ENCODE peak calls at places on chromosomes 2 and 18, in five cellular contexts. G is A549, M is GM23338, Q is K562, A is GM12878. I is an unnamed sample.

GRCh38 chr2:119644186-119644585 is 34.8 kb upstream of the TMEM177 start:
- DNase-seq in Q (no peak), G (no peak), A (no peak), M (no peak), I (no peak)

GRCh38 chr2:164735309-164735919 is 106.2 kb downstream of the COBLL1 start:
- DNase-seq in Q (no peak), M (no peak), G (no peak), A (no peak), I (no peak)

GRCh38 chr2:237122214-237122666 is 36.6 kb downstream of the COPS8 start:
- DNase-seq in Q (peak; percentile 42), A (no peak), G (peak; percentile 35), M (peak; percentile 82), I (peak; percentile 54)

GRCh38 chr18:37535968-37536367 is 29.6 kb downstream of the CELF4 start:
- DNase-seq in G (no peak), Q (no peak), A (no peak), M (no peak), I (no peak)

GRCh38 chr2:174776686-174777085 is 12.4 kb upstream of the CHRNA1 start:
- DNase-seq in A (no peak), G (no peak), Q (no peak), M (no peak), I (no peak)

GRCh38 chr2:97651114-97651513 is 5.3 kb downstream of the COX5B start:
- DNase-seq in A (no peak), M (no peak), Q (no peak), G (no peak), I (no peak)

GRCh38 chr2:31258351-31258750 is 24.4 kb downstream of the EHD3 start:
- DNase-seq in G (no peak), Q (no peak), A (peak; percentile 25), M (no peak), I (no peak)

GRCh38 chr2:147844691-147845607 is at the start of gene ACVR2A:
- DNase-seq in A (peak; percentile 57), G (peak; percentile 42), M (peak; percentile 56), Q (peak; percentile 23), I (peak; percentile 31)

GRCh38 chr2:127140543-127140942 is 33.6 kb upstream of the BIN1 start:
- DNase-seq in M (no peak), G (no peak), Q (no peak), A (no peak), I (no peak)

DNA sequence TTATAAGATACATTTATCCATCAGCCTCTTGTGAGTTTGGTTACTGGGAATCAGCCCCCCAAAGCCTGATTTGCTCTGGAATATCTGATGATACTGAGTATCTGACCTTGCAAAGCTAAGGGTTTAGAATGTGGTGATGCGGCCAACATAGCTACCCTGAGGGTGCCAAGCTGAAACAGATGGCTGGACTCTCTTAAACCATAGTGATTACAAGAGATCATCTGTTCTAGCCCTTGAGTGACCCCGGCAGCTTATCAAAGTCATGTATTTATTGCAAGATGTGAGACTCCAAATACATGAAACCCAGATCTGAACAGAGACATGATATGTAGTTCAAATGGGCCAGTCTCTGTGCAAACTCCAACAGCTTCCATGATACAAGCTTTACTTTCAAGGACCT is 78.2 kb upstream of the CABLES1 start:
- DNase-seq in A (no peak), G (no peak), Q (no peak), M (no peak), I (no peak)
- TF ChIP-seq JUNB in A (no peak), G (no peak), Q (no peak), M (no peak), I (no peak)

GRCh38 chr2:37854676-37855282 is 70.3 kb upstream of the RMDN2 start:
- DNase-seq in M (no peak), A (no peak), Q (no peak), G (no peak), I (no peak)

GRCh38 chr2:37855283-37856041 is 69.6 kb upstream of the RMDN2 start:
- DNase-seq in M (no peak), G (no peak), A (no peak), Q (no peak), I (no peak)

GRCh38 chr2:37857485-37858196 is 67.4 kb upstream of the RMDN2 start:
- DNase-seq in M (peak; percentile 10), G (no peak), A (no peak), Q (no peak), I (no peak)

GRCh38 chr2:37858197-37858711 is 66.8 kb upstream of the RMDN2 start:
- DNase-seq in Q (no peak), G (no peak), M (no peak), A (no peak), I (no peak)

GRCh38 chr2:37856101-37856751 is 68.9 kb upstream of the RMDN2 start:
- DNase-seq in A (no peak), Q (no peak), M (no peak), G (no peak), I (no peak)
- TF ChIP-seq JUNB in A (no peak), Q (no peak), M (no peak), G (no peak), I (no peak)

DNA sequence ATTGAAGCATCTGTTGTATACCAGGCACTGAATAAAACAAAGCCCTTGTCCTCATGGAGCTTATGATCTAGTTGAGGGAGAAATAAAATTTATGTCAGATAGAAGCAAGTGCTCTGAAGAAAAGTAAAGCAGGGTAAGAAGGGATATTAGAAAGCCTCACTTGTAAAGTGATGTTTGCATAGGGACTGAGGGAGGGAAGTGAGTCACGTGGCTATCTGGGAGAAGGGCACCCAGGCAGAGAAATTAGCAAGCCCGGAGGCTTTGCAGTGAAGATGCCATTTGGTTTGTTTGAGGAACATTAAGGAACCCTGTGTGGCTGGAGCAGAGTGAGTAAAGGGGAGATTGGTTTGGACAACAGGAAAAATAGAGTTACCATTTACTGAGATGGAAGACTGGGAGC is 52.1 kb downstream of the RBBP8 start:
- DNase-seq in G (no peak), A (no peak), Q (no peak), M (no peak), I (no peak)
- TF ChIP-seq JUNB in G (no peak), A (no peak), Q (no peak), M (no peak), I (no peak)

GRCh38 chr2:5546176-5546575 is 146.0 kb upstream of the SOX11 start:
- DNase-seq in A (no peak), Q (no peak), G (no peak), M (no peak), I (no peak)
- TF ChIP-seq JUNB in A (no peak), Q (no peak), G (no peak), M (no peak), I (no peak)

GRCh38 chr2:180601016-180601415 is 379.4 kb upstream of the UBE2E3 start:
- DNase-seq in A (no peak), Q (no peak), M (no peak), G (no peak), I (no peak)

GRCh38 chr2:180591947-180592346 is 388.5 kb upstream of the UBE2E3 start:
- DNase-seq in Q (no peak), M (no peak), A (no peak), G (no peak), I (no peak)

GRCh38 chr2:180599804-180600203 is 380.6 kb upstream of the UBE2E3 start:
- DNase-seq in A (no peak), G (no peak), Q (no peak), M (no peak), I (no peak)

GRCh38 chr2:180596453-180596852 is 384.0 kb upstream of the UBE2E3 start:
- DNase-seq in G (no peak), Q (no peak), M (no peak), A (no peak), I (no peak)
- TF ChIP-seq JUNB in G (no peak), Q (no peak), M (no peak), A (no peak), I (no peak)

DNA sequence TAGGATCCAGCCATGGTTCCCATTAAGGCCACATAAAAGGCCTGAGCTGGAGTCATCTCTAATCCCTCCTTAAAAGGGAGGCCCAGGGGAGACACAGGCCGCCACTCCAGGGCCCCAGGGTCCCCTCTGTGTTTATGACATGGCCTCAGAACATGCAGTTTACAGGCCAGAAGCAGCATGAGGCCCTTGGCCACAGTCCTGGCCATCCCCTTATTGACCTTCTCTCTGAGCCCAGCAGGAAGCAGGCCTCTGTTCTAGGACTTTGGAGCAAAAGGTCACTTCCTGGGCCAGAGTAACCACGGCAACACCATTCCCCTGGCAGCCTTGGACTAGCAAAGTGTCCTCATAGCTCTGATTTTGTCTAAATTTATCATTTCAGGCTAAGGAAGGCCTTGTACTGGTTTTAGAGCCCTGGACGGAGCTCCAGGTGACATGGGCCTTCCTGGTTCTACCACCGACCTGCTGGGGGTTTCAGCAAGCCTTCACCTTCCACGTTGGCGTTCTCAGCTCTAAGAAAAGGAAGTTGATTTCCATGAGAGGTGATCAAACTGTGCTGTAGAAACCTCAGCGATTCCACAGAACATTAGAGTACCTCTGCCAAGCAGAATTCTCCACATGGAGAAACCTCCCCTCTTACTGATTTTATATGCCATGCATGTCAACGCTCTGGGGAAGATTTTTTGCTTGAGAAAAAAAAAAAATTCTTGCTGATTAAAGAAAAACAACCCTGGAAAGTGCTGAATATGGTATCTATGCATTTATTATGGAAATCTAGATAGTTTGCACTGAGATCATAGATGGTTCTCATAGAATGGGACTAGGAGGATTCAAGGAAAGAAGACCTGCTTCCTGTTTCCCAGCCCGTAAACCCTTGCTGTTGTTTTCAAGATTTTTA is 53.7 kb downstream of the HS1BP3 start:
- DNase-seq in G (no peak), M (no peak), Q (no peak), A (no peak), I (peak; percentile 100)
- TF ChIP-seq JUNB in G (no peak), M (no peak), Q (no peak), A (no peak), I (no peak)

GRCh38 chr2:43146083-43146482 is 80.3 kb downstream of the ZFP36L2 start:
- DNase-seq in G (no peak), M (no peak), A (no peak), Q (no peak), I (no peak)

GRCh38 chr2:43152711-43153627 is 73.4 kb downstream of the ZFP36L2 start:
- DNase-seq in M (no peak), G (no peak), A (no peak), Q (no peak), I (no peak)

GRCh38 chr2:43154685-43155084 is 71.7 kb downstream of the ZFP36L2 start:
- DNase-seq in A (no peak), G (no peak), M (no peak), Q (no peak), I (no peak)

GRCh38 chr2:43152186-43152585 is 74.2 kb downstream of the ZFP36L2 start:
- DNase-seq in G (no peak), A (no peak), M (no peak), Q (no peak), I (peak; percentile 69)

DNA sequence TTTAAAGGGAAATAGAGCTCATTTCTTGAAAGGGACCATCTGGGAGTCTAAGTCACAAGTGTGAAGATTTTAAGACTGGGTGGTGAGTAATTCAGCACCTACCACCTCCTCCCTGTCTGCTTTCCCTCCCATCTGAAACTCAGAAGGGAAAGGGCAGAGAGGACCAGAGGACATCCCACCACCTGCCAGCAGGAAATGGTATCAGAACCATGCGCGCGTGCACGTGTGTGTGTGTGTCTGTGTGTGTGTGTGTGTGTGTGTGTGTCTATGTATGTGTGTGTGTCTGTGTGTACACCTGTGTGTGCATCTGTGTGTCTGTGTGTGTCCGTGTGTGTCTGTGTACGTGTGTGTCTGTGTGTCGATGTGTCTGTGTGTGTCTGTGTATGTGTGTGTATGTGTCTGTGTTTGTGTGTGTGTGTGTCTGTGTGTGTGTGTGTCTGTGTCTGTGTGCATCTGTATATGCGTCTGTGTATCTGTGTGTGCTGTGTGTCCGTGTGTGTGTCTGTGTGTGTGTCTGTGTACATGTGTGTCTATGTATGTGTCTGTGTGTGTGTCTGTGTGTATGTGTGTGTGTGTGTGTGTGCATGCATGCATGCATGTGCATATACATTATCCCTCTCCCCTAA is 76.8 kb downstream of the ZFP36L2 start:
- DNase-seq in M (no peak), A (no peak), G (no peak), Q (no peak), I (no peak)
- TF ChIP-seq JUNB in M (no peak), A (no peak), G (no peak), Q (no peak), I (no peak)

GRCh38 chr18:80135136-80135535 is 26.1 kb downstream of the ADNP2 start:
- DNase-seq in A (no peak), G (no peak), Q (no peak), M (no peak), I (no peak)
- TF ChIP-seq JUNB in A (no peak), G (no peak), Q (no peak), M (no peak), I (no peak)

I was measured in HepG2.